ENCODE peak calls at places on chromosome 6, in six cellular contexts. C, V, T, U, Q and B are unnamed samples.

GRCh38 chr6:166007349-166008263 is 160.0 kb downstream of the TBXT start:
- DNase-seq in C (no peak), V (peak), T (peak), U (no peak), Q (no peak), B (no peak)

GRCh38 chr6:137387365-137387764 is 106.8 kb downstream of the OLIG3 start:
- DNase-seq in C (peak), V (no peak), T (no peak), U (no peak), Q (no peak), B (no peak)

GRCh38 chr6:63504777-63505384 is 67.4 kb upstream of the LOC128125822 start:
- DNase-seq in C (no peak), V (no peak), T (no peak), U (no peak), Q (peak), B (no peak)

GRCh38 chr6:47484616-47485015 is 7.0 kb downstream of the CD2AP start:
- DNase-seq in C (no peak), V (no peak), T (no peak), U (no peak), Q (no peak), B (no peak)

GRCh38 chr6:144912474-144912873 is 627.3 kb downstream of the UTRN start:
- DNase-seq in C (peak), V (no peak), T (no peak), U (no peak), Q (no peak), B (no peak)

GRCh38 chr6:108589244-108589730 is 28.6 kb downstream of the FOXO3 start:
- DNase-seq in C (peak), V (peak), T (peak), U (peak), Q (no peak), B (no peak)

GRCh38 chr6:15504040-15504491 is 158.8 kb downstream of the DTNBP1 start:
- DNase-seq in C (no peak), V (peak), T (peak), U (peak), Q (no peak), B (no peak)

GRCh38 chr6:40251609-40252008 is 317.3 kb upstream of the MOCS1 start:
- DNase-seq in C (no peak), V (no peak), T (no peak), U (no peak), Q (no peak), B (peak)

GRCh38 chr6:1596088-1596852 is 13.4 kb upstream of the FOXC1 start:
- DNase-seq in C (peak), V (peak), T (peak), U (peak), Q (no peak), B (peak)

GRCh38 chr6:69555239-69555638 is 241.6 kb downstream of the LMBRD1 start:
- DNase-seq in C (no peak), V (no peak), T (no peak), U (no peak), Q (no peak), B (no peak)

GRCh38 chr6:82441047-82441770 is 77.6 kb downstream of the TPBG start:
- DNase-seq in C (no peak), V (no peak), T (no peak), U (no peak), Q (no peak), B (no peak)

GRCh38 chr6:4085329-4085695 is 6.4 kb upstream of the FAM217A start:
- DNase-seq in C (no peak), V (no peak), T (no peak), U (no peak), Q (no peak), B (no peak)

GRCh38 chr6:8879334-8879733 is 444.0 kb upstream of the SLC35B3 start:
- DNase-seq in C (no peak), V (no peak), T (no peak), U (no peak), Q (no peak), B (no peak)

DNA sequence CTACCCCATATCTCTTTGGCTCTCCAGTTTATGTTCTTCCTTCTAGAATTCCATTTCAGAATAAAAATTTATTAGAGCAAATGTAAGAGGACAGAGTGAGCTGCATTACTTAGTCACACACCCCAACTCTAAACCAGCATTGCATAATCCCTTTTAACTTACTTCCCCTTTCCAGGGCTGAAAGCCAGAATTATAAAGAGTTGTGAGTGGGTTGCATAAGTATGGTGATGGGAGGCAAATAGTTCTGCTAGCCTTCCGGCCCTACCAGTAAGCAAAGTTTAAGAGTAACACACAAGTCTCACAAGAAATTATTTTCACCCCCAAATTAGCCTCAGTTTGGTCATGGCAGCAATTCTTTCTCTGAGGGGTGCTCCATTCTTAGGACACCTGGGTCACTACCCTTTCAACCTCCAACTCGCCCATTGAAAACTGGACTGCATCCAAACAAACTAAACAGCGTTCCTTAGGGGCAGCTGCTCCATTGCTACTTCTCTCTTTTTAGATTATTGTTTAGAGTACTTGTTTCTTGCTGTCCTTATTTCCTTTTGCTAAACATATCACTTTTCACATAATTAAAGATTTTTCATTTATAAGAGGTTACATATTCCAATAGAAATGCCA is 1.6 kb downstream of the KIAA0408 start:
- DNase-seq in C (peak), V (no peak), T (no peak), U (no peak), Q (no peak), B (peak)
- H3K4me3 ChIP-seq in C (peak), V (no peak), T (no peak), U (no peak), Q (no peak), B (no peak)

GRCh38 chr6:139539852-139540251 is 165.4 kb upstream of the CITED2 start:
- DNase-seq in C (peak), V (peak), T (peak), U (no peak), Q (no peak), B (no peak)
- H3K4me3 ChIP-seq in C (no peak), V (no peak), T (no peak), U (no peak), Q (no peak), B (no peak)

DNA sequence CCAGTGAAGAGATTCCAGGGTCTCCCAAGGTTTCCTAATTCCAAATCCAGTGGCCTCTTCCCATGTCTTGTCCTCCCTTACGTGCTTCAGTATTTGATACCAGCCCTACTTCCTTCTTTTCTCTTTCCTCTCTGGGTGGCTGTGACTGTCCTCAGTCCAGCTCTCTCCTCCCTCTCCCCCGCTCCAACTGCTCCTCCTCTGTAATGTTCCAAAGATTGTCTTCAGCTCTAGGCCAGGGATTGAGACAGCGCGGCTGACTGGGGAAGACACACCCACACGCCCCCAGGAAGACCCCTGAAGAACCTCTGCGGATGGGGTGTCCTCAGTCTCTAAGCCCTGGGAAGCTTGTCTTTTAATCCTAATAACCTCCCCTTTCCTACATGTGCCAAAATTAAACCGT is 2.3 kb downstream of the BNIP5 start:
- DNase-seq in C (no peak), V (no peak), T (no peak), U (no peak), Q (no peak), B (no peak)
- H3K4me3 ChIP-seq in C (no peak), V (no peak), T (no peak), U (no peak), Q (no peak), B (no peak)

GRCh38 chr6:129279343-129280104 is 396.6 kb downstream of the LAMA2 start:
- DNase-seq in C (no peak), V (no peak), T (no peak), U (no peak), Q (no peak), B (no peak)

GRCh38 chr6:129284225-129284624 is 401.3 kb downstream of the LAMA2 start:
- DNase-seq in C (no peak), V (no peak), T (no peak), U (no peak), Q (no peak), B (no peak)

GRCh38 chr6:129281173-129281796 is 398.3 kb downstream of the LAMA2 start:
- DNase-seq in C (no peak), V (no peak), T (no peak), U (no peak), Q (no peak), B (no peak)

GRCh38 chr6:129280719-129281118 is 397.8 kb downstream of the LAMA2 start:
- DNase-seq in C (no peak), V (no peak), T (no peak), U (no peak), Q (no peak), B (no peak)

GRCh38 chr6:129282053-129282452 is 399.1 kb downstream of the LAMA2 start:
- DNase-seq in C (no peak), V (no peak), T (no peak), U (no peak), Q (no peak), B (no peak)
- H3K4me3 ChIP-seq in C (no peak), V (no peak), T (no peak), U (no peak), Q (no peak), B (no peak)

GRCh38 chr6:31721351-31722020 is at the start of gene LY6G6C:
- DNase-seq in C (no peak), V (no peak), T (no peak), U (peak), Q (no peak), B (no peak)

GRCh38 chr6:31722173-31722572 is 627 bp upstream of the LY6G6C start:
- DNase-seq in C (no peak), V (no peak), T (no peak), U (peak), Q (no peak), B (no peak)

GRCh38 chr6:31723245-31723979 is at the start of gene MPIG6B:
- DNase-seq in C (peak), V (no peak), T (no peak), U (peak), Q (no peak), B (no peak)

GRCh38 chr6:31725502-31726350 is 2.6 kb downstream of the MPIG6B start:
- DNase-seq in C (no peak), V (no peak), T (no peak), U (peak), Q (no peak), B (no peak)

DNA sequence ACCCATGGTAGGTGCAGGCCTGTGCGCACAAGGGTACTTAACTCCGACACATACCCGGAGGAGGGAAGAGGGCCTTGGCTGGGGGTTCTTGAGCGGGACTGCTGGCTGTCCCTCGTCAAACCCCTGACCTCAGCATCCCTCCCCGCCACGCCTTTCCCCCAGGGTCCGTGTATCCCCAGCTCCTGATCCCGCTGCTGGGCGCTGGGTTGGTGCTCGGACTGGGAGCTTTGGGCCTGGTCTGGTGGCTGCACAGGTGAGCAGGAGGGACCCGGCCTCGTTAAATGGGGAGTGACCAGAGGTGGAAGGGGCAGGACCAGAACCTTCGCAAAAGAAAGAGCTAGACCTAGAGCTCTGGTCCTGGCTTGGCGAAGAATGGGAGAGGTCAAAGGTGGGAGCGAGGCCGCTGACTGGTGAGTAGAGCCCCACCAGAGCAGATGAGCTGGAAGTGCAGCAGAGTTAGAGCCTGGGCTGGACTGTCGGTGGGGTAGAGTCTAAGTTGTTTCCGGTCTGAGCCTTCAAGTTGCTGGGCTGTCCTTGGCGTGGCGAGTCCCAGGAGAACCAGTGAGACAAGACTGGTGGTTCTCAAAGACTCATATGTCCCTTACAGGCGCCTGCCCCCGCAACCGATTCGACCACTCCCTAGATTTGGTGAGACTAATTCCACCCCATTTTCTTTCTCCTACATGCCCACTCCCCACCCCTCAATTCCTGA is 963 bp downstream of the MPIG6B start:
- DNase-seq in C (no peak), V (no peak), T (peak), U (no peak), Q (no peak), B (no peak)
- H3K4me3 ChIP-seq in C (no peak), V (no peak), T (no peak), U (peak), Q (no peak), B (no peak)

DNA sequence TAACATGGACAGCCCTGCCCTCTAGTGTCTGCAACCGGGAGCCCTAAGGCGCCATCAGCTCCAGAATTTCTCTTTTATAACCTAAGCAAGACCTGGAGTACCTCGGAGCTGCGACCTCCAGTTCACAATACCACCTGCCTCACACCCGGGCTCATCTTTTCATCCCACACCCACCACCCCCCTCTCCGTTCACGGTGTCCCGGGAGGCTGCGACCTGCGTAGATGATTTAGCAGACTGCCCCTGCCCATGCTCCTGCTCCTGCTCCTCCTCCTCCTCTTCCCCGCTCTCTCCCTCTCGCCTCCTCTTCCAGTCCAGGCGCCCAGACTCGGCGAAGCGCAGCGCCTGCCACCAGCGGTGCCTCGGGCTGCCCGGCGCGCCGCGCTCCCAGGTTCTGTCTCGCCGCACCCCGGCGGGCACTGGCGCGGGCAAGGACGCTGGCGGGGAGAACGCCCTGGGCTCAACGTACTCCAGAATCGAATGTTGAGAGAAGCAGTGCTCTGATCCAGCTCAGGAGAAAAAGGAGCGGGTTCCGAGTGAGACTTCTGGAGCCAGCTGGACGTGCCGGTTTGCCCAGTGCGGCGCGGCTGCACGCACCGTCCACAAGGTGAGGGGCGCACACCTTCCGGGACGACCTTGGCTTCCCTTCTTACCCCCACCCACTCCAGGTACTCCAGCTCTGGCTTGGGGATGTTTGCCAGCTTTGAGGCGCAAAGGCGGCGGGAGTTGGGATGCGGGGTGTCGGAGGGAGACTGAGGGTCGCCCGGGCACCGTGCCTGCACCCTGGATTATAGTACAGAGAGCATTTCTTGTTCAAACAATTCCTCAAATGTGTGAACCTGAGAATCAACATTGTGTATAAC is at the start of gene HTR1E:
- DNase-seq in C (peak), V (peak), T (no peak), U (no peak), Q (peak), B (peak)
- H3K4me3 ChIP-seq in C (peak), V (peak), T (no peak), U (peak), Q (no peak), B (no peak)

DNA sequence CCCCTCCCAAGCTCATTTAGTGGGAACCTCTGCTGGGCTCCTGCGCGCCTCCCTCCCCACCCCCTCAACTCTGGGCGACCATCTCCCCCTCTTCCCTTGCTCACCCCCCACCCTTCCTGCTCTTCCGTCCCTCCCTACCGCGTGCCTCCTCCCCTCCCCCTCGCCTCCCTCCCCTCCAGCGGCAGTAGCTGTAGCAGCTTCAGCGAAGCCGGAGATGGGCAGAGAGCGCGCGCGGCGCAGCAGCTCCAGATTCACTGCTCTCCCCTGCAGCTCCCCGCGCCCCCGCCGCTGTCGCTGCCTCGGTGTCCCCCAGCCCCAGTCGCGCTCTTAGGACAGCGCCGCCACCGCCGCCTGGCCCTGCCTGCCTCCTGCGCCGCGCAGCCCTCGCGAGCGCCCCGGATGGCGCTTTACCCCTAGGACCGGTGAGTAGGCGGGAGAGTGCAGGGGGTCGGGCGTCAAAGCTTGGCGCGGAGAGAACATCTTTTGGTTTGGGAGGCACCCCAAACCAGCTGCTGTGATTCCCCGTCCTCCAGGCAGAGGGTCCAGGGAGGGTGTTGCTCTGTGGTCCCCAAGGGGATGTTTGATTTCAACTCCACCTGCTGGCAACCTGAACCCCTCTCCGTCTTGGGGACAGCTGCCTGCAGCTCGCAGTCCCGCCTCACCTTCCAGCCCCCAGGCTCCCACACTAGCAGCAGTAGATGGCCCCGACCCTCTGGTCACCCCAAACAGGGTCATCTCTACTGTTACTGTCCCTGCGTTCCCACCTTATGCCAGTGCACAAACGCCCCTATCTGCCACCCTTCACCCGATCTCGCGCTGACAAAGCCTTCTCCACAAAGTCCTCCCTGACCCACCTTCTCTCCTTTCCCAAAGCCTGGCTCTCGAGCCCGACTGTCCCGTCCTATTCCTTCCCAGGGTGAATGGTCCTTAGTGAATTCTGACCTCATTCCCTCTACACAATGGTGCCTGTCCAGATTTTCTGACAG is at the start of gene FUT9:
- DNase-seq in C (peak), V (peak), T (no peak), U (peak), Q (no peak), B (no peak)
- H3K4me3 ChIP-seq in C (peak), V (no peak), T (no peak), U (no peak), Q (no peak), B (no peak)